ENCODE peak calls at places on chromosome 6, in five cellular contexts. L is H9, Z is H1, N is neuronal stem cell, Y is mesendoderm. D is an unnamed sample.

GRCh38 chr6:154343473-154344308 is 12.9 kb downstream of the IPCEF1 start:
- DNase-seq in L (peak), Z (peak), N (no peak), Y (peak), D (peak)

GRCh38 chr6:15309611-15310283 is 63.9 kb downstream of the JARID2 start:
- DNase-seq in L (no peak), Z (no peak), N (no peak), Y (peak), D (no peak)

GRCh38 chr6:5213851-5214507 is 46.8 kb downstream of the LYRM4 start:
- DNase-seq in L (no peak), Z (no peak), N (no peak), Y (no peak), D (peak)

GRCh38 chr6:25971187-25971811 is 8.7 kb downstream of the TRIM38 start:
- DNase-seq in L (no peak), Z (no peak), N (no peak), Y (peak), D (peak)

GRCh38 chr6:47634210-47635047 is 64.0 kb upstream of the ADGRF4 start:
- DNase-seq in L (no peak), Z (no peak), N (no peak), Y (peak), D (no peak)

GRCh38 chr6:105884426-105884825 is 201.7 kb upstream of the PRDM1 start:
- DNase-seq in L (no peak), Z (no peak), N (no peak), Y (no peak), D (no peak)

GRCh38 chr6:159435701-159436100 is 257.3 kb downstream of the SOD2 start:
- DNase-seq in L (no peak), Z (no peak), N (no peak), Y (no peak), D (no peak)

GRCh38 chr6:18551228-18551627 is 164.1 kb downstream of the RNF144B start:
- DNase-seq in L (no peak), Z (no peak), N (no peak), Y (no peak), D (peak)

GRCh38 chr6:20234136-20234535 is 21.9 kb upstream of the MBOAT1 start:
- DNase-seq in L (no peak), Z (no peak), N (no peak), Y (no peak), D (no peak)

GRCh38 chr6:35079311-35080000 is 61.7 kb downstream of the TCP11 start:
- DNase-seq in L (no peak), Z (no peak), N (no peak), Y (no peak), D (no peak)

GRCh38 chr6:26311385-26312095 is 53.5 kb upstream of the BTN3A2 start:
- DNase-seq in L (peak), Z (no peak), N (no peak), Y (peak), D (peak)

GRCh38 chr6:125989631-125990030 is 3.3 kb downstream of the TRMT11 start:
- DNase-seq in L (no peak), Z (no peak), N (no peak), Y (peak), D (peak)

GRCh38 chr6:31821301-31822037 is 6.1 kb upstream of the HSPA1B start:
- DNase-seq in L (peak), Z (no peak), N (peak), Y (peak), D (peak)

GRCh38 chr6:155455766-155456165 is at the start of gene NOX3:
- DNase-seq in L (no peak), Z (no peak), N (no peak), Y (peak), D (no peak)

GRCh38 chr6:5044866-5045265 is 40.3 kb upstream of the PPP1R3G start:
- DNase-seq in L (no peak), Z (no peak), N (no peak), Y (no peak), D (no peak)

GRCh38 chr6:89298680-89299450 is 16.2 kb downstream of the GABRR2 start:
- DNase-seq in L (no peak), Z (no peak), N (no peak), Y (peak), D (peak)

GRCh38 chr6:40997256-40997957 is 41.6 kb downstream of the UNC5CL start:
- DNase-seq in L (peak), Z (peak), N (peak), Y (peak), D (peak)

GRCh38 chr6:35359744-35360348 is 17.5 kb downstream of the PPARD start:
- DNase-seq in L (no peak), Z (no peak), N (no peak), Y (no peak), D (peak)

GRCh38 chr6:109304284-109305015 is 77.8 kb downstream of the CD164 start:
- DNase-seq in L (no peak), Z (no peak), N (no peak), Y (peak), D (no peak)

GRCh38 chr6:38501931-38502330 is 137.8 kb downstream of the BTBD9 start:
- DNase-seq in L (no peak), Z (no peak), N (no peak), Y (no peak), D (no peak)

GRCh38 chr6:18405477-18406293 is 18.5 kb downstream of the RNF144B start:
- DNase-seq in L (no peak), Z (no peak), N (no peak), Y (peak), D (peak)

GRCh38 chr6:44297063-44298038 is 15.8 kb downstream of the AARS2 start:
- DNase-seq in L (peak), Z (no peak), N (peak), Y (peak), D (peak)

GRCh38 chr6:156949376-156949775 is 172.2 kb downstream of the ARID1B start:
- DNase-seq in L (no peak), Z (no peak), N (no peak), Y (peak), D (peak)

GRCh38 chr6:140485740-140486467 is 1111.5 kb upstream of the CITED2 start:
- DNase-seq in L (no peak), Z (no peak), N (no peak), Y (no peak), D (peak)

GRCh38 chr6:133634474-133634873 is 254.4 kb upstream of the TCF21 start:
- DNase-seq in L (no peak), Z (no peak), N (no peak), Y (no peak), D (no peak)

GRCh38 chr6:127516676-127517273 is 2.4 kb downstream of the MTCL3 start:
- DNase-seq in L (peak), Z (no peak), N (peak), Y (peak), D (peak)

GRCh38 chr6:152146385-152146784 is 338.9 kb downstream of the ESR1 start:
- DNase-seq in L (no peak), Z (no peak), N (no peak), Y (no peak), D (peak)

GRCh38 chr6:28531479-28532128 is 5.9 kb downstream of the GPX5 start:
- DNase-seq in L (peak), Z (no peak), N (no peak), Y (peak), D (no peak)

GRCh38 chr6:148501178-148501590 is 158.5 kb downstream of the SASH1 start:
- DNase-seq in L (no peak), Z (no peak), N (no peak), Y (no peak), D (peak)

GRCh38 chr6:47044418-47044817 is 2.3 kb upstream of the ADGRF1 start:
- DNase-seq in L (no peak), Z (no peak), N (no peak), Y (no peak), D (no peak)

GRCh38 chr6:111861321-111861938 is 11.8 kb downstream of the FYN start:
- DNase-seq in L (no peak), Z (no peak), N (no peak), Y (no peak), D (no peak)

GRCh38 chr6:112879920-112880413 is 532.8 kb downstream of the RFPL4B start:
- DNase-seq in L (peak), Z (peak), N (no peak), Y (peak), D (no peak)

DNA sequence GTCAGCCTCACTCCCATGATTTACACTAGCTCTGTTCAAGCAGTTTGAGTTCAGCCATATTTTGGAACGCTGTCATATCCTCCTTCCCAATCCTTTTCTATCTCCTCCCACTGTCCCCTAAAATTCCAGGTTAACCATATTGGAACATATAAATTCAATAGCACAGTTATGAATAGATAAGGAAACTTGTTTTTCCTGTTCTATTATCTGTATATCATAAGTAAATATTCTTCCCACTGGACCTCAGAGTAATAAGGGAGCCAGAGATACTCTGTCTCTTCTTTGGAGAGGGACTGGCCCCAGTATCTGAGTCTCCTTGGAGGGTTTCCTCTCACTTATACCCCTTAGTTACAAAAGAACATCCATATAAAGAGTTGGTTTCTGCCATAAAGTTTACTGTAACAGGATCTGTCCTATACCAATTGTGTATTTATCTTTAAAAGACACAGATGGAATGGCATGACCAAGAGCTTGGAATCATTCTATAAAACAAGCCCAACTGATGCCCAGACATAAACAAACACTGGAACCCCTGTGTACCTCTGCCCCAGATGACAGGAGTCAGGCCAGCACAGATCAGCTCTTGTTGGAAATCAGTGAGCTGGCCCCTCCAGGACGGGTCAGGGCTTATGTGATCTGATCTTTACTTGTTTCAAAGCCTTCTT is 67.1 kb downstream of the EPB41L2 start:
- DNase-seq in L (no peak), Z (no peak), N (no peak), Y (no peak), D (peak)
- H3K18ac ChIP-seq in L (no peak), Z (no peak), N (no peak), Y (peak), D (peak)

DNA sequence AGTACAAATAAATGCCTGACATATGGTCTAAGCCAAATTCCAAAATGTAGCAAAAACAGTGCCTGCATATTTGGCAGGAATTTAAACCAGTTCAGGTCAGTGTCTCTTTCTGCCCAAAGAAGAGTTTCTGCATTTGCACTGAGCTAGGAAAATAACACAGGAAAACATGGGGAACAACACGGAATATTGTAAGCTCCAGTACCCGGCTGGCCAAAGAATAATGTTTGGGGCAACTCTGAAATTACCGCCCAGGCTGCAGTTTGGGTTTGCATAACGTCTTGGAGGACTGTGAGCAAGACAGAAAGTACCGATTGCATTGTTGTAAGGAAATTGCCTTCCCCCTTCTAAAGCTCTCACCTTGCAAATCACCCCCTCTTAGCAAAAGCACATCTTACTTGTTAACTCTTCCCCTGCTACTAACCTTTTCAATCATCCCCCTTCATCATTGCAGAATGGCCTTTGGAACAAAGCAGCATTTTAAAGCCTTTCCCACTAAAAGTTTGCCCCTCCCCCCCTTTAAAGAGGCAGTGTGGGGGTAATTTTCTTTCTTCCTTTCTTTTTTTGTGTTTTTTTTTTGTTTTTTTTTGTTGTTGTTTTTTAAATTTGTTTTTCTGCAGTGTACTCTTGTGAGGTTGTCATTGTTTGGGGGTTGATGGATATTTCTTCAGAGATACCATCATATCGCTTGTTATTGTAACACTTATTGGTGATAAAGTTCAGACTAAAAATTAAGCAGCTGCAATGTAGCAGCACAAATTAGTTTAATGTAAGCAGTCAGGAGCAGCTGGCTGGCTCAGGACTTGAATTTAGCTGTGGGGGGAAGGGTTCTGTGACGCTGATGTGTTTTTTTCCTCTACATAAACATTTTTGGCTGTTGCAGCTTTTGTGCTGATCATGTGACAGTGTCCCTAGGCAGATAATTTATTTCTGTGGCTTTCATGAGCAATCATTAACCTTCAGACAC is 100.0 kb upstream of the CITED2 start:
- DNase-seq in L (no peak), Z (no peak), N (no peak), Y (peak), D (peak)
- H3K18ac ChIP-seq in L (no peak), Z (peak), N (no peak), Y (peak), D (peak)

GRCh38 chr6:30259140-30260035 is 46.2 kb upstream of the TRIM26 start:
- DNase-seq in L (peak), Z (peak), N (peak), Y (peak), D (peak)
- H3K18ac ChIP-seq in L (peak), Z (peak), N (peak), Y (peak), D (no peak)

DNA sequence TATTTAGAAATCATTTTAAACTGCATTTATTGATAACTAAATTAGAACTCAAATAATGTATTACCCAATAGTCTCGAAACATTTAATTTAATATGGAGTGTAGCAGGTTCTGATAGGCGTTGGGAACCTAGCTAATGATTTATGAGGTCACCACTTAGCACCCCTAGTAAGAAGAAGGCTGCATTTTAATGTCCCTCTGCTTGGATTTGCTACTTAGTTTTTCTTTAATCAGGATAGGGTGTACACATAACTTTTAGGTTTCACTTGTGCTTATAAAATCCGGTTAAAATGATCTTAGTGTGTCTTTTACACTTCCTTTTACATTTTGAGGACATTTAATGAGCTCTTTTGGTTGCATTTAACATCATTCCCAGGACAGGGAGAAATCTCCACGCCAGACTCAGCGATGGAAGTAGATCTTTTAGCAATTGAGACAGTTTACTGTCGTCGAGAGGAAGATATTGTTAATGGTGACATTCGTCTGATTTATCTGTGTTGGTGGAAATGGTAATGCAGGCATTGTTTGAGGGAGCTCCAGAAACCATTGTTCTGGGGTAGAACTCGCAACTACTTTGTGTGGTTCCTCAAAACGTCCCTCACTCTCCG is 5.6 kb downstream of the TFAP2A start:
- DNase-seq in L (no peak), Z (no peak), N (no peak), Y (peak), D (no peak)
- H3K18ac ChIP-seq in L (no peak), Z (no peak), N (no peak), Y (peak), D (no peak)

GRCh38 chr6:161011509-161012480 is 20.2 kb downstream of the MAP3K4 start:
- DNase-seq in L (peak), Z (no peak), N (peak), Y (peak), D (peak)

GRCh38 chr6:161009991-161010390 is 18.4 kb downstream of the MAP3K4 start:
- DNase-seq in L (no peak), Z (no peak), N (no peak), Y (no peak), D (no peak)

GRCh38 chr6:161018165-161018564 is 26.6 kb downstream of the MAP3K4 start:
- DNase-seq in L (no peak), Z (no peak), N (no peak), Y (no peak), D (no peak)

GRCh38 chr6:161010418-161010817 is 18.8 kb downstream of the MAP3K4 start:
- DNase-seq in L (no peak), Z (no peak), N (no peak), Y (no peak), D (peak)

DNA sequence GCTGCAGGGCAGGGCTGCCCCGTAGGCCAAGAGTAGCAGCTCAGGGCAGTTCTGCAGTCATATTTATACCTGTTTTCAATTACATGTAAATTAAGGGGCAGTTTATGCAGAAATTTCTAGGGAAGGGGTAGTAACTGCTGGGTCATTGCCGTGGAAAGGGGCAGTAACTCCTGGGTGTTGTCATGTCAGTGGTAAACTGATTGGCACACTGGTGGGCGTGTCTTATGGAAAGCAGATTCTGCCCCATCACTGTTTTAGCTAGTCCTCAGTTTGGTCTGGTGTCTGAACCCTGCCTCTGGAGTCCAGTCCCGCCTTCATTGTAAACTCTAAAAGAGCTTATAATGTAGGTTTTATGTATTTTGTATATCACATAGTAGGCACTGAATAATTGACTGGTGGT is 22.1 kb downstream of the MAP3K4 start:
- DNase-seq in L (peak), Z (no peak), N (no peak), Y (peak), D (no peak)
- H3K18ac ChIP-seq in L (no peak), Z (no peak), N (no peak), Y (no peak), D (no peak)

DNA sequence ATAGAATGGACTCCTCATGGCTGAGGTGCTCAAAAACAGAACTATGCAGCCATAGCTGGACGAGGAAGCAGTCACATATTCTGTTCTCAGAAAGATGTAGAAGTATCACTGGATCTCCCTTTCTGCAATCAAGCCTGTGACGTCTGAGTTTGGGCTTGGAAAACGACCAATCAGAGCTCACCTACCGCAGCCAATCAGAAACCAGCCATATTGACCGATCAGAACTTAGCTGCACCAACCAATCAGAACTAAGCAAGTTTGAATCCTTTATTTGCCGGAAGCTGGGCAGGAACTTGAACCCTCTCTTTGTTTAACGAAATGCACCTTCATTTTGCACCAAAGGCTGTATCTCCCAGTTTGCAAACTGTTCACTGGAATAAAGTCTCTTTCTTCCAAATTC is 21.8 kb upstream of the RAB23 start:
- DNase-seq in L (no peak), Z (no peak), N (no peak), Y (no peak), D (no peak)
- H3K18ac ChIP-seq in L (no peak), Z (no peak), N (no peak), Y (no peak), D (peak)

GRCh38 chr6:16321826-16322225 is 83.4 kb downstream of the GMPR start:
- DNase-seq in L (no peak), Z (no peak), N (no peak), Y (no peak), D (no peak)

GRCh38 chr6:16324184-16324583 is 85.8 kb downstream of the GMPR start:
- DNase-seq in L (no peak), Z (no peak), N (no peak), Y (no peak), D (no peak)

GRCh38 chr6:16321341-16321710 is 82.9 kb downstream of the GMPR start:
- DNase-seq in L (no peak), Z (no peak), N (no peak), Y (no peak), D (no peak)

GRCh38 chr6:16324622-16325225 is 86.3 kb downstream of the GMPR start:
- DNase-seq in L (no peak), Z (no peak), N (no peak), Y (peak), D (peak)

GRCh38 chr6:16322666-16323312 is 84.4 kb downstream of the GMPR start:
- DNase-seq in L (peak), Z (no peak), N (no peak), Y (peak), D (peak)
- H3K18ac ChIP-seq in L (no peak), Z (no peak), N (no peak), Y (no peak), D (no peak)